ENCODE peak calls at places on chromosomes 3 and 15, in five cellular contexts. T is GM23338, O is HepG2, C is K562, R is H1. I is an unnamed sample.

GRCh38 chr3:76841750-76842149 is 198.1 kb upstream of the ROBO2 start:
- DNase-seq in T (no peak), O (no peak), C (no peak), R (no peak), I (no peak)

GRCh38 chr3:25293736-25294135 is 134.3 kb upstream of the RARB start:
- DNase-seq in T (no peak), O (no peak), C (no peak), R (no peak), I (no peak)

GRCh38 chr3:72092778-72093177 is 307.8 kb upstream of the PROK2 start:
- DNase-seq in T (no peak), O (peak), C (peak), R (no peak), I (no peak)

GRCh38 chr15:82933576-82933975 is 18.9 kb downstream of the HOMER2 start:
- DNase-seq in T (no peak), O (no peak), C (no peak), R (no peak), I (no peak)

GRCh38 chr3:126208618-126209256 is 28.4 kb upstream of the ALDH1L1 start:
- DNase-seq in T (no peak), O (peak), C (peak), R (no peak), I (no peak)

GRCh38 chr15:75349851-75350588 is 3.2 kb downstream of the NEIL1 start:
- DNase-seq in T (no peak), O (no peak), C (no peak), R (no peak), I (peak)

GRCh38 chr3:180855364-180855763 is 57.1 kb upstream of the FXR1 start:
- DNase-seq in T (peak), O (peak), C (no peak), R (peak), I (no peak)

GRCh38 chr15:85667491-85668424 is 127.0 kb downstream of the KLHL25 start:
- DNase-seq in T (no peak), O (peak), C (no peak), R (no peak), I (no peak)

GRCh38 chr15:39579487-39580116 is 1.3 kb upstream of the THBS1 start:
- DNase-seq in T (peak), O (peak), C (no peak), R (peak), I (no peak)

GRCh38 chr15:100945006-100945405 is 25.8 kb downstream of the LRRK1 start:
- DNase-seq in T (no peak), O (no peak), C (no peak), R (no peak), I (no peak)

GRCh38 chr3:46717447-46718231 is at the start of gene PRSS50:
- DNase-seq in T (peak), O (no peak), C (peak), R (no peak), I (no peak)

GRCh38 chr3:122563717-122564025 is 429 bp downstream of the PARP9 start:
- DNase-seq in T (no peak), O (no peak), C (peak), R (no peak), I (no peak)

GRCh38 chr3:149368201-149368849 is 9.1 kb downstream of the TM4SF1 start:
- DNase-seq in T (no peak), O (no peak), C (no peak), R (no peak), I (no peak)

GRCh38 chr3:126542340-126543241 is 16.1 kb downstream of the C3orf22 start:
- DNase-seq in T (no peak), O (no peak), C (no peak), R (no peak), I (no peak)

GRCh38 chr15:101017041-101017754 is 98.0 kb downstream of the LRRK1 start:
- DNase-seq in T (peak), O (no peak), C (no peak), R (no peak), I (no peak)

GRCh38 chr3:152245498-152246175 is 23.1 kb upstream of the MBNL1 start:
- DNase-seq in T (no peak), O (no peak), C (no peak), R (no peak), I (no peak)

GRCh38 chr3:152241142-152242067 is 27.3 kb upstream of the MBNL1 start:
- DNase-seq in T (no peak), O (no peak), C (peak), R (no peak), I (no peak)

GRCh38 chr3:152243301-152243711 is 25.4 kb upstream of the MBNL1 start:
- DNase-seq in T (no peak), O (peak), C (peak), R (no peak), I (peak)

DNA sequence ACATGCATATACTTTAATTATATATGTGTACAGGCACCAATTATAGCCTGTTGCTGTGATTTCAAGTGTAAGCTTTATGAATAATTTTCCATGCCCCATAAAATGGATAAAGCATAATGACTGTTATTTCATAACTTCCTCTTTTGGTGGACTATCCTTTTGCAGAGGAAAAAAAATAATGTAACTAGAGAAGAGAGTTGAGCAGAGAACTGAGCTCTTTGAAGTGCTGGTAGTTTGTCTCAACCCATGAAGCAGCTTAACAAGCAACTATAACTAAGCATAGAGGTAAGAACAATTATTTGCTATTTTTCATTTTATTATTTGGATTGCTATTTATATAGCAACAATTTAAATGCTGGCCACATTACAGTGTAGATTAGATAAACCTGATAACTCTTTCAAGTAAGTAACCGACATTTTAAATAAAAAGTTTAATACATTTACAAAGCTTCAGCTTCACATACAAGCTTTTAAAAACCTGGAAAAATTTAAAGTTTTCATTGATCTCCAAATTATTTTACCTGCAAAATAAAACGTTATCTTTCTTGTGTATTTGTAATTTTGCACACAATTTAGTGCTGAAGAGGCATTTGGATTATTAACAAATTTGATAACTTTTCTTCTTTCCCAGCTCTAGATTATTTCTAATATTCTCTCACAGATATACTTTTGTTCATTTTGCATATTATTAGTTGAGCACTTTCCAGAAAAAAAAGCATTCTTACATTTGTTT is 24.4 kb upstream of the MBNL1 start:
- DNase-seq in T (no peak), O (no peak), C (no peak), R (no peak), I (no peak)
- H3K27ac ChIP-seq in T (no peak), O (no peak), C (peak), R (no peak), I (peak)

DNA sequence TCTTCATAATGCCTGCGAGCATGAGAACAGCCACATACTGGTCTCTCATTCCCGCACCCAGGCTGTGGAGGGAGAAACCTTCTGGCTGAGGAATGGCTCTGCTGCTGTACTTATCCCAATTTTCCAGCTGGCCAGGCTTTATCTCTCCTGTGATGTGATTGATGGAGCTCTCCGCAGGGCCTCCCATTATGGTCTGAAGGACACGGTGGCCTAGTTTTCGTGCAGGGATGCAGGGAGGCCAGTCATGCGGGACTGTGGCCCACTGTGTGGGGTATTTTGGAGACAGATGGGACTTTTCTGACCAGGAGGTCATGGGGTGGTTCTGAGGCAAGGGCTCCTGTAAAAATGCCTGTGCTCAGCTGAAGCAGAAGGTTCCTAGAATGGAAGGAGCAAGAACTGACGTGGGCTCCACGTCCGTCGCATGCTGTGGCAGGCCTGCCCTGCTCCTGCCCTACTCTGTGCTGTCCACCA is 251.5 kb downstream of the PLCL2 start:
- DNase-seq in T (no peak), O (no peak), C (no peak), R (no peak), I (no peak)
- TF ChIP-seq CREB1 in T (no peak), O (no peak), C (no peak), R (no peak), I (no peak)

GRCh38 chr15:89175617-89176191 is 45.7 kb downstream of the RLBP1 start:
- DNase-seq in T (no peak), O (no peak), C (no peak), R (no peak), I (no peak)

GRCh38 chr15:89177633-89178306 is 43.6 kb downstream of the RLBP1 start:
- DNase-seq in T (peak), O (peak), C (peak), R (no peak), I (peak)

GRCh38 chr15:89177116-89177515 is 44.3 kb downstream of the RLBP1 start:
- DNase-seq in T (no peak), O (no peak), C (no peak), R (no peak), I (no peak)

GRCh38 chr15:89179966-89180875 is 41.2 kb downstream of the RLBP1 start:
- DNase-seq in T (no peak), O (no peak), C (no peak), R (no peak), I (peak)

DNA sequence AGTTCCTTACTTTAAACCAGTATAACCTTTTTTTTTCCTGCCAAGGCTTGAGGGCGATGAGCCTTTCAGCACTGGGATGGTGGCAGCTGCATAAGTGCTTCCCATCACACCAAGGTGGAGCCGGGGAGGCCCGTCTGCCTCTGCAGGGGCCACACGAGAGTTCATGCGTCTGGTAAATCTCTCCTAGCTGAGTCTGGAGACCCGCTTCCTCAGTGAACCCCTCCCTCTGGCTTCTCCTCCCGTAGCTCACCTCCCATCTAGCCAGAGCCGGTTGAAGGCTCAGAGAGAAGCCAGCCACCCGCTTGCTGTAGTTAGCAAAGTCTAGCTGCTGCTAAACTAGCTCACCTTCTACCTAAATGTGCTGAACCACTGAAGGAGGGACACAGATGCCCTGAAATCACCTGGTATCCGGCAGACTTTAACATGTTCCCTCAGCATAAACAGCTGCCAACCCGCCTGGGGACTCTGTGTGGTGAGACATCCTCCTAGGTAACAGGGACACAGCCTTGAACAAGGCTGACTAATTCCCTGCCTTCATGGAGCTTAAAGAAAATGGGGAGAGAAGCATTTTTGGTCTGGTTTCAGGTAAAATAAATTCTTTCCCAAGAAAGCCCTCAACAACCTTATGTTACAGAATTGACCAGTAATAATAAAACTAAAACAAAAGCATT is 42.9 kb downstream of the RLBP1 start:
- DNase-seq in T (no peak), O (no peak), C (no peak), R (no peak), I (no peak)
- H3K27ac ChIP-seq in T (no peak), O (no peak), C (no peak), R (no peak), I (no peak)

GRCh38 chr15:95559875-95560394 is 770.6 kb upstream of the NR2F2 start:
- DNase-seq in T (no peak), O (no peak), C (peak), R (no peak), I (no peak)
- TF ChIP-seq CREB1 in T (no peak), O (no peak), C (peak), R (no peak), I (no peak)

DNA sequence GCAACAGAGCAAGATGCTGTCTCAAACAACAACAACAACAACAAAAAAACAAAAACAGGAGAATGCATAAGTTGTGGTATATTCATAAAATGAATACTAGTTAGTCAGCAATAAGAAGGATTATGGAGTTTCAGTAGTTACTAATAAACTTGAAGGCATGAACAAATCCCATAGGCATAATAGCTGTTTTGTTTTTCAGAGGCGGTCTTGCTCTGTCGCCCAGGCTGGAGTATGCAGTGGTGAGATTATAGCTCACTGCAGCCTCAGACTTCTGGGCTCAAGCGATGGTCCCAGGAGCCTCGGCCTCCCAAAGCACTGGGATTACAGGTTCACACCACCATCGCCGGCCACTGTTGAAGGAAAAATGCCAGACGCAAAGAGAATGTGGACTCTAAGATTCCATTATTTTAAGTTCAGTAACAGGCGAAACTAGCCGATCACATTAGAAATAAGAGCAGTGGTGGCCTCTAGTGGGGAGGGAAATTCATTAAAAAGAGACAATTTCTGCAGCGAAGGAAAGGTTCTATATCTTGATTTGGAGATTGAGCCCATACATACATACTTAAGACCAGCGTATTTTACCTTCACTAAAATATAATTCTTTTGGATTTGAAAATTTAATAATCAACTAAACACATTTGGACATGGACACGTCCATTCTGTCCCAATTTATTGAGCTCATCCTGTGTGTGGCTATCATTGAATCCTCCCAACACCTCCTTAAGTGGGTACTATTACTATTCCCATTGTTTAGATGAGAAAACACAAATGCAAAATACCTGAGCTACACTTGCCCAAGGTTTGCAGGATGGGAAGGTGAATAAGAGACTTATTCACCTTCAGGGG is 27.4 kb upstream of the HDAC11 start:
- DNase-seq in T (peak), O (peak), C (peak), R (no peak), I (peak)
- H3K27ac ChIP-seq in T (peak), O (peak), C (peak), R (no peak), I (no peak)

GRCh38 chr3:148227534-148227933 is 470.2 kb upstream of the AGTR1 start:
- DNase-seq in T (no peak), O (no peak), C (no peak), R (no peak), I (no peak)
- TF ChIP-seq CREB1 in T (no peak), O (no peak), C (no peak), R (no peak), I (no peak)

DNA sequence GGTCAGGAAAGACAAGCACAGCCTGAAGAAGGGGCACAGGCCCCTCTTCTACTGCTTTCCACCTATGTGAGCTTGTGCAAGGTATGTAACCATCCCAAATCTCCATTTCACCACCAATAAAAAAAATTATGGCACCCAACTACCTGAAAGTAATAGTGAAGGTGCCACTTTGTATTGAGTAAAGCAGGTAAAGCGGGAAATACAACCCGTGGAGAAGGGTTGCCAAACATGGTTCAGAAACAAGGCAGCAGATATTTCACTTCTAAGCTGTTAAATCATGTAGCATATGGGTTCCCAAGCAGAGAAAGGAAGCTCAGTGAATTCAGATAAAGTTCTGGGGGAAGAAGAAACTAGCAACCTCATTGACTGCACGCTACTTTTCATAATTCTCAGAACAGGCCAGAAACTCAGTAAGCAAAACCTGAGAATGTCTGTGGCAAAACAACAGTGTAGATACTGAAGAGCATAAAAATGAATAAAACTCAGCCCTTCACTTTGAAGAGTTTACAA is 4.1 kb downstream of the PLOD2 start:
- DNase-seq in T (no peak), O (no peak), C (no peak), R (no peak), I (no peak)
- H3K27ac ChIP-seq in T (no peak), O (peak), C (no peak), R (no peak), I (no peak)

I was measured in GM12878.